ENCODE peak calls at places on chromosome 13, in four cellular contexts. O is tibial nerve, W is fibroblast of mammary gland, S is fibroblast of lung. E is an unnamed sample.

GRCh38 chr13:43141685-43142084 is 118.3 kb downstream of the DNAJC15 start:
- DNase-seq in O (no peak), W (no peak), S (no peak), E (no peak)

GRCh38 chr13:112686987-112687386 is 2.9 kb upstream of the ATP11A start:
- DNase-seq in O (no peak), W (no peak), S (no peak), E (no peak)

GRCh38 chr13:74210693-74211393 is 76.6 kb upstream of the KLF12 start:
- DNase-seq in O (no peak), W (peak), S (peak), E (no peak)

GRCh38 chr13:44305845-44306244 is 67.8 kb upstream of the SERP2 start:
- DNase-seq in O (no peak), W (peak), S (peak), E (no peak)

GRCh38 chr13:98508280-98509074 is 68.4 kb downstream of the STK24 start:
- DNase-seq in O (no peak), W (peak), S (peak), E (no peak)

GRCh38 chr13:100625447-100625846 is 36.9 kb upstream of the GGACT start:
- DNase-seq in O (no peak), W (no peak), S (peak), E (no peak)

GRCh38 chr13:100301418-100301817 is 212.5 kb downstream of the PCCA start:
- DNase-seq in O (no peak), W (peak), S (no peak), E (no peak)

GRCh38 chr13:95403349-95404140 is 102.3 kb upstream of the ABCC4 start:
- DNase-seq in O (no peak), W (no peak), S (peak), E (peak)

GRCh38 chr13:106649495-106649894 is 81.6 kb upstream of the ARGLU1 start:
- DNase-seq in O (no peak), W (no peak), S (peak), E (no peak)

GRCh38 chr13:60448907-60449510 is 52.0 kb downstream of the TDRD3 start:
- DNase-seq in O (no peak), W (peak), S (peak), E (no peak)

GRCh38 chr13:61010358-61010757 is 405.3 kb downstream of the PCDH20 start:
- DNase-seq in O (no peak), W (no peak), S (no peak), E (no peak)

GRCh38 chr13:97653741-97654140 is 219.8 kb downstream of the RAP2A start:
- DNase-seq in O (no peak), W (no peak), S (no peak), E (no peak)

GRCh38 chr13:99614465-99614885 is 113.2 kb downstream of the TM9SF2 start:
- DNase-seq in O (no peak), W (no peak), S (no peak), E (no peak)

GRCh38 chr13:26061947-26062346 is 10.1 kb upstream of the SHISA2 start:
- DNase-seq in O (no peak), W (peak), S (peak), E (no peak)

GRCh38 chr13:84439108-84439507 is 556.8 kb upstream of the SLITRK1 start:
- DNase-seq in O (no peak), W (peak), S (peak), E (no peak)

GRCh38 chr13:39577203-39577602 is 25.8 kb downstream of the LHFPL6 start:
- DNase-seq in O (no peak), W (no peak), S (no peak), E (no peak)

GRCh38 chr13:39577833-39578232 is 25.2 kb downstream of the LHFPL6 start:
- DNase-seq in O (no peak), W (no peak), S (no peak), E (no peak)

GRCh38 chr13:39578821-39579291 is 24.1 kb downstream of the LHFPL6 start:
- DNase-seq in O (no peak), W (no peak), S (no peak), E (no peak)

GRCh38 chr13:39571502-39572092 is 31.4 kb downstream of the LHFPL6 start:
- DNase-seq in O (no peak), W (no peak), S (no peak), E (no peak)

GRCh38 chr13:39575641-39576238 is 27.3 kb downstream of the LHFPL6 start:
- DNase-seq in O (no peak), W (no peak), S (no peak), E (no peak)
- H3K4me3 ChIP-seq in O (no peak), W (no peak), S (no peak), E (no peak)

DNA sequence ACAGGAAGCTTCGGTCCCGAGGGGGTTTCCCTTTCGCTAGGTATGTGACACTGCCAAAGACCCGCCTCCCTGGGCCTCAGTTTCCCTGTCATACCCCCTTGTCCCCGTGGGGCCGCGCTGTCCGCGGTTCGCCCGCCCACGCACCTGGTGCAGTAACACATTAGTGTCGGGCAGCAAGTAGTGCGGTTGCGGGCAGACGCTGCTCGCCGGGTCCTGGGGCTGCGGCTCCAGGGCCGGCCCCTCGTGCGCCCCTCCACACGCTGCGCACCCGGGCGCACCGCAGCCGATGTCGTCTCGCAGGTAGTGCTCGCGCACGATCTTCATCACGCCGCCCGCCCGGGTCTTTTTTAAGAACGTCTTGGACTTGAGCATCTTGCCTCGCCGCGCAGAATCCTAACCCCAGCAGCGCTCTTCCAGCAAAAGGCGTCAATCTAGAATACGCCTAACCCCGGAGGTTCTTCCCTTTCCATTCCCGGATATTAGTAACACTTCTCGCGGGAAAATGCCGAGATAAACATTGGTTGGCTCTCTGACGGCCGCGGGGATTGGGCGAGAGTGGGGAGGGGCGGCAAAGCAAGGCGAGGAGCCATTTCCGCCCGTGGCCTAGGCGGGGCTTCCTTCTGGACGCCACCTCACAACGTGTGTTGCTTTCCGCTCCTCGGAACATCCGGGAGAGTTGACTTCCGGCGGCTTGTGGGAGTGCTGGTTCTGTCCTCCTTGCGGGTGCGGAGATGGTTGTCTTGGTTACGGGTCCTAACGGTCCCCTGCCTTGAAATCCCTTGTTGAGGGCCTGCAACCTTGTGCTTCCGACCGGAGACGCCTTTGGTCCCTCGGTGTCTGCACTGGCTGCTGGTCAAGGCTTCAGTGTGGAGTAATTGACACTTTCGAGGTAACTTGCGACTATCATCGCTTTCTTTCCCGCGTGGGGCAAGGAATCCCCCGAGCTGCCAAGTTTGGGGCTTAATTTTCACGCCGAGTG is at the start of the genes DIS3 and PIBF1:
- DNase-seq in O (peak), W (peak), S (peak), E (peak)
- H3K4me3 ChIP-seq in O (peak), W (peak), S (peak), E (peak)

DNA sequence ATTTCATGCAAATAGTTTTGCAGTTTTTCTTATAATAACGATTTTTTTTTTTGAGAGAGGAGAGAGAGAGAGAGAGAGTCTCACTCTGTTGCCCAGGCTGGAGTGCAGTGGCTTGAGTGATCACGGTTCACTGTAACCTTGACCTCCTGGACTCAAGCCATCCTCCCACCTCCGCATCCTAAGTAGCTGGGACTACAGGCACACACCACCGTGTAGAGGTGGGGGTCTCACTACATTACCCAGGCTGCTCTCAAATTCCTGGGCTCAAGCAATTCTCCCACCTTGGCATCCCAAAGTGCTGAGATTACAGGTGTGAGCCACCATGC is 26.8 kb upstream of the GJB6 start:
- DNase-seq in O (no peak), W (no peak), S (no peak), E (no peak)
- H3K4me3 ChIP-seq in O (no peak), W (no peak), S (no peak), E (no peak)

DNA sequence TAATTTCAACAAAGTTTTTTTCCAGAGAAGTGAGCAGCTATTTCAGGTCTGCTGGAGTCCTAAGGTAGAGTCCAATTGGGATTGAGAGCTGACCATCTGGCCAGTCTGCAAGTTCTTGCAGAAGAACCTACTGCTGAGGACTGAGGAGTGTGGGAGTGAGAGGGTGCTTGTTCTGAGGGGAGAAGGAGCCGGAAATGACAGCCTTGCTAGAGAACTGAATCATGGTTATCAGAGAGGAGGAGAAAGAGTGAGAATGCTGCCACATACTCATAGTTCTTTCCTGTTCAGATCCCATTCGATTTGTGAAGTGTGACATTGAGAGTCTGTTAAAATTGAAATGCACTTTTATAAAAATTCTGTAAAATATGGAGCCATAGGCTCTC is 350.0 kb downstream of the KCNRG start:
- DNase-seq in O (no peak), W (no peak), S (no peak), E (no peak)
- H3K4me3 ChIP-seq in O (no peak), W (no peak), S (no peak), E (no peak)

GRCh38 chr13:34943675-34944634 is 1.9 kb downstream of the NBEA start:
- DNase-seq in O (no peak), W (no peak), S (no peak), E (peak)

GRCh38 chr13:34941835-34942731 is at the start of gene NBEA:
- DNase-seq in O (peak), W (peak), S (peak), E (peak)

GRCh38 chr13:34942732-34943674 is 933 bp downstream of the NBEA start:
- DNase-seq in O (no peak), W (no peak), S (no peak), E (peak)

GRCh38 chr13:34939771-34940170 is 2.3 kb upstream of the NBEA start:
- DNase-seq in O (no peak), W (no peak), S (no peak), E (no peak)

GRCh38 chr13:34941436-34941834 is 635 bp upstream of the NBEA start:
- DNase-seq in O (no peak), W (no peak), S (no peak), E (no peak)
- H3K4me3 ChIP-seq in O (peak), W (peak), S (peak), E (peak)